ENCODE peak calls at places on chromosomes 2 and 18, in eight cellular contexts. One of them, this sample, is unnamed. For H3K4me1, the result is how much of the 10 kb centered on the place peaks cover.

GRCh38 chr2:239269959-239270358 is 130.9 kb downstream of the HDAC4 start:
- DNase-seq in body of pancreas: no peak
- DNase-seq in transverse colon: peak
- DNase-seq in thyroid gland: no peak
- DNase-seq in esophagus squamous epithelium: no peak
- DNase-seq in upper lobe of left lung: no peak
- DNase-seq in tibial nerve: no peak
- DNase-seq in GM12878: no peak
- DNase-seq in this sample: peak

GRCh38 chr2:160752475-160753330 is 259.1 kb upstream of the RBMS1 start:
- DNase-seq in body of pancreas: no peak
- DNase-seq in transverse colon: no peak
- DNase-seq in thyroid gland: no peak
- DNase-seq in esophagus squamous epithelium: no peak
- DNase-seq in upper lobe of left lung: no peak
- DNase-seq in tibial nerve: no peak
- DNase-seq in GM12878: no peak
- DNase-seq in this sample: no peak

GRCh38 chr2:113178891-113179290 is 5.1 kb downstream of the PSD4 start:
- DNase-seq in body of pancreas: no peak
- DNase-seq in transverse colon: no peak
- DNase-seq in thyroid gland: no peak
- DNase-seq in esophagus squamous epithelium: no peak
- DNase-seq in upper lobe of left lung: no peak
- DNase-seq in tibial nerve: no peak
- DNase-seq in GM12878: no peak
- DNase-seq in this sample: no peak

GRCh38 chr2:128595763-128596452 is 277.2 kb upstream of the HS6ST1 start:
- DNase-seq in body of pancreas: no peak
- DNase-seq in transverse colon: no peak
- DNase-seq in thyroid gland: no peak
- DNase-seq in esophagus squamous epithelium: no peak
- DNase-seq in upper lobe of left lung: no peak
- DNase-seq in tibial nerve: no peak
- DNase-seq in GM12878: no peak
- DNase-seq in this sample: no peak

GRCh38 chr2:144886847-144887246 is 366.9 kb upstream of the ZEB2 start:
- DNase-seq in body of pancreas: peak
- DNase-seq in transverse colon: no peak
- DNase-seq in thyroid gland: peak
- DNase-seq in esophagus squamous epithelium: no peak
- DNase-seq in upper lobe of left lung: no peak
- DNase-seq in tibial nerve: peak
- DNase-seq in GM12878: no peak
- DNase-seq in this sample: peak

GRCh38 chr18:61322265-61322873 is 10.9 kb upstream of the CDH20 start:
- DNase-seq in body of pancreas: peak
- DNase-seq in transverse colon: peak
- DNase-seq in thyroid gland: no peak
- DNase-seq in esophagus squamous epithelium: no peak
- DNase-seq in upper lobe of left lung: peak
- DNase-seq in tibial nerve: peak
- DNase-seq in GM12878: no peak
- DNase-seq in this sample: peak

GRCh38 chr18:72895548-72895947 is 27.8 kb upstream of the NETO1 start:
- DNase-seq in body of pancreas: no peak
- DNase-seq in transverse colon: no peak
- DNase-seq in thyroid gland: no peak
- DNase-seq in esophagus squamous epithelium: no peak
- DNase-seq in upper lobe of left lung: no peak
- DNase-seq in tibial nerve: no peak
- DNase-seq in GM12878: no peak
- DNase-seq in this sample: no peak

GRCh38 chr2:109447251-109447661 is 166.5 kb downstream of the SEPTIN10 start:
- DNase-seq in body of pancreas: no peak
- DNase-seq in transverse colon: no peak
- DNase-seq in thyroid gland: no peak
- DNase-seq in esophagus squamous epithelium: no peak
- DNase-seq in upper lobe of left lung: no peak
- DNase-seq in tibial nerve: no peak
- DNase-seq in GM12878: no peak
- DNase-seq in this sample: no peak

GRCh38 chr2:191318729-191319078 is 73.5 kb downstream of the MYO1B start:
- DNase-seq in body of pancreas: no peak
- DNase-seq in transverse colon: peak
- DNase-seq in thyroid gland: no peak
- DNase-seq in esophagus squamous epithelium: no peak
- DNase-seq in upper lobe of left lung: no peak
- DNase-seq in tibial nerve: no peak
- DNase-seq in GM12878: no peak
- DNase-seq in this sample: no peak

GRCh38 chr18:10461989-10462388 is 7.6 kb downstream of the APCDD1 start:
- DNase-seq in body of pancreas: no peak
- DNase-seq in transverse colon: no peak
- DNase-seq in thyroid gland: no peak
- DNase-seq in esophagus squamous epithelium: no peak
- DNase-seq in upper lobe of left lung: no peak
- DNase-seq in tibial nerve: no peak
- DNase-seq in GM12878: no peak
- DNase-seq in this sample: no peak

GRCh38 chr18:55406374-55407045 is 181.5 kb downstream of the TCF4 start:
- DNase-seq in body of pancreas: no peak
- DNase-seq in transverse colon: no peak
- DNase-seq in thyroid gland: no peak
- DNase-seq in esophagus squamous epithelium: no peak
- DNase-seq in upper lobe of left lung: no peak
- DNase-seq in tibial nerve: no peak
- DNase-seq in GM12878: no peak
- DNase-seq in this sample: no peak

GRCh38 chr2:96537734-96538486 is 1.4 kb downstream of the ARID5A start:
- DNase-seq in body of pancreas: no peak
- DNase-seq in transverse colon: no peak
- DNase-seq in thyroid gland: no peak
- DNase-seq in esophagus squamous epithelium: no peak
- DNase-seq in upper lobe of left lung: peak
- DNase-seq in tibial nerve: no peak
- DNase-seq in GM12878: no peak
- DNase-seq in this sample: peak

GRCh38 chr2:96538487-96539214 is 2.1 kb downstream of the ARID5A start:
- DNase-seq in body of pancreas: peak
- DNase-seq in transverse colon: peak
- DNase-seq in thyroid gland: peak
- DNase-seq in esophagus squamous epithelium: peak
- DNase-seq in upper lobe of left lung: peak
- DNase-seq in tibial nerve: peak
- DNase-seq in GM12878: peak
- DNase-seq in this sample: peak

GRCh38 chr2:96540136-96540535 is 3.6 kb downstream of the ARID5A start:
- DNase-seq in body of pancreas: no peak
- DNase-seq in transverse colon: no peak
- DNase-seq in thyroid gland: no peak
- DNase-seq in esophagus squamous epithelium: no peak
- DNase-seq in upper lobe of left lung: no peak
- DNase-seq in tibial nerve: no peak
- DNase-seq in GM12878: no peak
- DNase-seq in this sample: no peak

GRCh38 chr2:96541326-96541725 is 4.8 kb downstream of the ARID5A start:
- DNase-seq in body of pancreas: no peak
- DNase-seq in transverse colon: no peak
- DNase-seq in thyroid gland: no peak
- DNase-seq in esophagus squamous epithelium: no peak
- DNase-seq in upper lobe of left lung: no peak
- DNase-seq in tibial nerve: no peak
- DNase-seq in GM12878: no peak
- DNase-seq in this sample: no peak

DNA sequence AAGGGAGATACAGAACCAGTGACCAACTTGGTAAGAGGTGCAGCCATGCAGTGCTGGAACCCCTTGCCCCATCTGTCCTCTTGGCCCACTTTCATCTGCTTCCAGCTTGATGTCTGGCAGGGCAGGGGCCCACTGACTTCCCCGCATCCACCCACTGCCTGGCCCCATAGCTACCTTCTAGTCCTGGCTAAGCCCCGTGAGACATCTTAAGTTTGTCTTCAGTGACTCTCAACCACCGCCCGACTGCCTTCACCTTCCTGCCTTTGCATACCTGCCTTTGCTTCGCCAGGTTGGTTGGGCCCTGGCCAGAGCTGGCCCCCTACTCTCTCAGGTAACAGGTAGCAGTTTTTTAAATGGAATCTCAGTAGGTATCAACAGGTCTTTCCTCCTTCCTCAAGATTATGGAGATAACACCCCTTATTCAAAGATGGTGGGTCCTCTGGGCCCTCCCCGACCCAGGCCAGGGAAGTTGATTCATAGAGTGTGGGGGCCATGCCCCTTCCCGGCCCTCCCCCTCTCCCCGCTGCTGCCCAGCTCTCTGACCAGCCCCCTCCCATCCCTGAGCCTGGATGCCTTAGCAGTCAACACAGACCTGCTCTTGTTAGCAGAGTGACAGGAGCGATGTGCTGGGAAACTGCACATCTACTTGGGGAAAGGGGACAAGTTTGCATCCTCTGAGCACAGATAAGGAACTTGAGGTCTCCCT is 2.8 kb downstream of the ARID5A start:
- DNase-seq in body of pancreas: no peak
- DNase-seq in transverse colon: no peak
- DNase-seq in thyroid gland: no peak
- DNase-seq in esophagus squamous epithelium: no peak
- DNase-seq in upper lobe of left lung: no peak
- DNase-seq in tibial nerve: no peak
- DNase-seq in GM12878: no peak
- DNase-seq in this sample: no peak
- H3K4me1 ChIP-seq in body of pancreas: under half
- H3K4me1 ChIP-seq in transverse colon: under half
- H3K4me1 ChIP-seq in thyroid gland: under half
- H3K4me1 ChIP-seq in esophagus squamous epithelium: under half
- H3K4me1 ChIP-seq in upper lobe of left lung: under half
- H3K4me1 ChIP-seq in tibial nerve: half or more
- H3K4me1 ChIP-seq in GM12878: under half
- H3K4me1 ChIP-seq in this sample: under half

GRCh38 chr2:15511686-15512085 is 49.4 kb downstream of the NBAS start:
- DNase-seq in body of pancreas: no peak
- DNase-seq in transverse colon: no peak
- DNase-seq in thyroid gland: no peak
- DNase-seq in esophagus squamous epithelium: no peak
- DNase-seq in upper lobe of left lung: no peak
- DNase-seq in tibial nerve: no peak
- DNase-seq in GM12878: no peak
- DNase-seq in this sample: no peak
- TF ChIP-seq POLR2A in body of pancreas: no peak
- TF ChIP-seq POLR2A in transverse colon: no peak
- TF ChIP-seq POLR2A in thyroid gland: no peak
- TF ChIP-seq POLR2A in esophagus squamous epithelium: no peak
- TF ChIP-seq POLR2A in upper lobe of left lung: no peak
- TF ChIP-seq POLR2A in tibial nerve: no peak
- TF ChIP-seq POLR2A in GM12878: no peak
- TF ChIP-seq POLR2A in this sample: no peak

GRCh38 chr18:78688249-78688648 is 291.4 kb upstream of the SALL3 start:
- DNase-seq in body of pancreas: no peak
- DNase-seq in transverse colon: no peak
- DNase-seq in thyroid gland: no peak
- DNase-seq in esophagus squamous epithelium: no peak
- DNase-seq in upper lobe of left lung: peak
- DNase-seq in tibial nerve: no peak
- DNase-seq in GM12878: no peak
- DNase-seq in this sample: no peak

GRCh38 chr18:78688916-78689315 is 290.7 kb upstream of the SALL3 start:
- DNase-seq in body of pancreas: no peak
- DNase-seq in transverse colon: no peak
- DNase-seq in thyroid gland: no peak
- DNase-seq in esophagus squamous epithelium: no peak
- DNase-seq in upper lobe of left lung: peak
- DNase-seq in tibial nerve: no peak
- DNase-seq in GM12878: no peak
- DNase-seq in this sample: no peak

GRCh38 chr18:78689606-78690005 is 290.0 kb upstream of the SALL3 start:
- DNase-seq in body of pancreas: no peak
- DNase-seq in transverse colon: no peak
- DNase-seq in thyroid gland: no peak
- DNase-seq in esophagus squamous epithelium: no peak
- DNase-seq in upper lobe of left lung: no peak
- DNase-seq in tibial nerve: no peak
- DNase-seq in GM12878: no peak
- DNase-seq in this sample: no peak

GRCh38 chr18:78693429-78693828 is 286.2 kb upstream of the SALL3 start:
- DNase-seq in body of pancreas: no peak
- DNase-seq in transverse colon: no peak
- DNase-seq in thyroid gland: no peak
- DNase-seq in esophagus squamous epithelium: no peak
- DNase-seq in upper lobe of left lung: no peak
- DNase-seq in tibial nerve: no peak
- DNase-seq in GM12878: no peak
- DNase-seq in this sample: no peak

DNA sequence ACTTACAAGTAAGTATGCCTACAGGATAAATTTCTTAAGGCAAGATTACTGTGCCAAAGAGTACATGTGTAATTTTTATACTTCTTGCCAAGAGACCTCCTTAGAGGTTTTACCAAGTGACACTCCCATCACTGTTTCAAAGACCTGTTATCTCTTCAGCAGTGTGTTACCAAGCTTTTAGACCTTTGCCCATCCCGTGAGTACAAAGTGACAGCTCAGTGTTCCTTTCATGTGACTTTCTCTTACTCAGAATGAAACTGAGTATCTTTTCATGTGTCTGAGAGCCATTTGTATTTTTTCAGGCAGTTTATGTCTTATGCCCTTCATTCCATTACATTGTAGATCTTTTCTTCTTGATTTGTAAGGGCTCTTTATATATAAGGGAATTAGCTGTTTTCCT is 287.5 kb upstream of the SALL3 start:
- DNase-seq in body of pancreas: no peak
- DNase-seq in transverse colon: no peak
- DNase-seq in thyroid gland: no peak
- DNase-seq in esophagus squamous epithelium: no peak
- DNase-seq in upper lobe of left lung: no peak
- DNase-seq in tibial nerve: no peak
- DNase-seq in GM12878: no peak
- DNase-seq in this sample: no peak
- H3K4me1 ChIP-seq in body of pancreas: under half
- H3K4me1 ChIP-seq in transverse colon: under half
- H3K4me1 ChIP-seq in thyroid gland: under half
- H3K4me1 ChIP-seq in esophagus squamous epithelium: under half
- H3K4me1 ChIP-seq in upper lobe of left lung: under half
- H3K4me1 ChIP-seq in tibial nerve: under half
- H3K4me1 ChIP-seq in GM12878: under half
- H3K4me1 ChIP-seq in this sample: under half

GRCh38 chr2:201733544-201733943 is 35.1 kb upstream of the MPP4 start:
- DNase-seq in body of pancreas: no peak
- DNase-seq in transverse colon: no peak
- DNase-seq in thyroid gland: no peak
- DNase-seq in esophagus squamous epithelium: no peak
- DNase-seq in upper lobe of left lung: no peak
- DNase-seq in tibial nerve: no peak
- DNase-seq in GM12878: no peak
- DNase-seq in this sample: no peak

GRCh38 chr2:201730651-201731280 is 32.3 kb upstream of the MPP4 start:
- DNase-seq in body of pancreas: no peak
- DNase-seq in transverse colon: no peak
- DNase-seq in thyroid gland: no peak
- DNase-seq in esophagus squamous epithelium: no peak
- DNase-seq in upper lobe of left lung: no peak
- DNase-seq in tibial nerve: no peak
- DNase-seq in GM12878: no peak
- DNase-seq in this sample: no peak

GRCh38 chr2:201734111-201734510 is 35.7 kb upstream of the MPP4 start:
- DNase-seq in body of pancreas: no peak
- DNase-seq in transverse colon: no peak
- DNase-seq in thyroid gland: no peak
- DNase-seq in esophagus squamous epithelium: no peak
- DNase-seq in upper lobe of left lung: no peak
- DNase-seq in tibial nerve: no peak
- DNase-seq in GM12878: no peak
- DNase-seq in this sample: no peak

GRCh38 chr2:201735486-201735885 is 37.0 kb upstream of the MPP4 start:
- DNase-seq in body of pancreas: no peak
- DNase-seq in transverse colon: no peak
- DNase-seq in thyroid gland: no peak
- DNase-seq in esophagus squamous epithelium: no peak
- DNase-seq in upper lobe of left lung: no peak
- DNase-seq in tibial nerve: no peak
- DNase-seq in GM12878: no peak
- DNase-seq in this sample: no peak
- TF ChIP-seq POLR2A in body of pancreas: no peak
- TF ChIP-seq POLR2A in transverse colon: no peak
- TF ChIP-seq POLR2A in thyroid gland: no peak
- TF ChIP-seq POLR2A in esophagus squamous epithelium: no peak
- TF ChIP-seq POLR2A in upper lobe of left lung: no peak
- TF ChIP-seq POLR2A in tibial nerve: no peak
- TF ChIP-seq POLR2A in GM12878: no peak
- TF ChIP-seq POLR2A in this sample: no peak